ENCODE peak calls at places on chromosomes 6 and 20, in eight cellular contexts. One of them, this sample, is unnamed.

GRCh38 chr6:56819604-56820003 is 135.3 kb upstream of the BEND6 start:
- DNase-seq in PC-9: no peak
- DNase-seq in nephron progenitor cell: no peak
- DNase-seq in lower leg skin: no peak
- DNase-seq in endothelial cell: no peak
- DNase-seq in activated CD4-positive, CD25-positive, alpha-beta regulatory T cell treated with anti-CD3 and anti-CD28 coated beads, Interleukin-2, amount 50 U/mL, for 72 hours: no peak
- DNase-seq in HTR-8/SVneo: no peak
- DNase-seq in dermis microvascular lymphatic vessel endothelial cell: no peak
- DNase-seq in this sample: no peak

GRCh38 chr6:7647504-7647903 is 57.5 kb downstream of the SNRNP48 start:
- DNase-seq in endothelial cell: no peak
- DNase-seq in nephron progenitor cell: no peak
- DNase-seq in dermis microvascular lymphatic vessel endothelial cell: no peak
- DNase-seq in lower leg skin: no peak
- DNase-seq in activated CD4-positive, CD25-positive, alpha-beta regulatory T cell treated with anti-CD3 and anti-CD28 coated beads, Interleukin-2, amount 50 U/mL, for 72 hours: no peak
- DNase-seq in HTR-8/SVneo: no peak
- DNase-seq in PC-9: no peak
- DNase-seq in this sample: no peak

GRCh38 chr20:3250091-3250504 is 11.1 kb upstream of the SLC4A11 start:
- DNase-seq in lower leg skin: no peak
- DNase-seq in HTR-8/SVneo: no peak
- DNase-seq in dermis microvascular lymphatic vessel endothelial cell: peak; percentile 40
- DNase-seq in nephron progenitor cell: peak; percentile 57
- DNase-seq in endothelial cell: peak; percentile 66
- DNase-seq in PC-9: peak; percentile 34
- DNase-seq in activated CD4-positive, CD25-positive, alpha-beta regulatory T cell treated with anti-CD3 and anti-CD28 coated beads, Interleukin-2, amount 50 U/mL, for 72 hours: no peak
- DNase-seq in this sample: no peak

GRCh38 chr6:35731736-35732532 is 4.9 kb upstream of the ARMC12 start:
- DNase-seq in dermis microvascular lymphatic vessel endothelial cell: peak; percentile 92
- DNase-seq in HTR-8/SVneo: peak; percentile 84
- DNase-seq in nephron progenitor cell: peak; percentile 94
- DNase-seq in activated CD4-positive, CD25-positive, alpha-beta regulatory T cell treated with anti-CD3 and anti-CD28 coated beads, Interleukin-2, amount 50 U/mL, for 72 hours: peak; percentile 91
- DNase-seq in lower leg skin: peak; percentile 96
- DNase-seq in endothelial cell: peak; percentile 76
- DNase-seq in PC-9: peak; percentile 81
- DNase-seq in this sample: no peak

GRCh38 chr6:33668914-33669313 is 42.6 kb downstream of the UQCC2 start:
- DNase-seq in HTR-8/SVneo: no peak
- DNase-seq in nephron progenitor cell: no peak
- DNase-seq in endothelial cell: no peak
- DNase-seq in lower leg skin: peak; percentile 65
- DNase-seq in activated CD4-positive, CD25-positive, alpha-beta regulatory T cell treated with anti-CD3 and anti-CD28 coated beads, Interleukin-2, amount 50 U/mL, for 72 hours: peak; percentile 49
- DNase-seq in PC-9: peak; percentile 81
- DNase-seq in dermis microvascular lymphatic vessel endothelial cell: no peak
- DNase-seq in this sample: no peak

GRCh38 chr6:144415835-144416237 is 130.7 kb downstream of the UTRN start:
- DNase-seq in HTR-8/SVneo: no peak
- DNase-seq in endothelial cell: no peak
- DNase-seq in activated CD4-positive, CD25-positive, alpha-beta regulatory T cell treated with anti-CD3 and anti-CD28 coated beads, Interleukin-2, amount 50 U/mL, for 72 hours: no peak
- DNase-seq in lower leg skin: no peak
- DNase-seq in nephron progenitor cell: no peak
- DNase-seq in dermis microvascular lymphatic vessel endothelial cell: peak; percentile 87
- DNase-seq in PC-9: peak; percentile 19
- DNase-seq in this sample: no peak

GRCh38 chr6:15595461-15596173 is 67.2 kb downstream of the DTNBP1 start:
- DNase-seq in endothelial cell: no peak
- DNase-seq in nephron progenitor cell: no peak
- DNase-seq in dermis microvascular lymphatic vessel endothelial cell: no peak
- DNase-seq in lower leg skin: no peak
- DNase-seq in HTR-8/SVneo: no peak
- DNase-seq in activated CD4-positive, CD25-positive, alpha-beta regulatory T cell treated with anti-CD3 and anti-CD28 coated beads, Interleukin-2, amount 50 U/mL, for 72 hours: no peak
- DNase-seq in PC-9: no peak
- DNase-seq in this sample: no peak

GRCh38 chr6:156845447-156845846 is 68.3 kb downstream of the ARID1B start:
- DNase-seq in PC-9: no peak
- DNase-seq in lower leg skin: no peak
- DNase-seq in nephron progenitor cell: no peak
- DNase-seq in activated CD4-positive, CD25-positive, alpha-beta regulatory T cell treated with anti-CD3 and anti-CD28 coated beads, Interleukin-2, amount 50 U/mL, for 72 hours: no peak
- DNase-seq in HTR-8/SVneo: no peak
- DNase-seq in endothelial cell: no peak
- DNase-seq in dermis microvascular lymphatic vessel endothelial cell: no peak
- DNase-seq in this sample: no peak

GRCh38 chr6:43950731-43951062 is 176.6 kb downstream of the MRPL14 start:
- DNase-seq in HTR-8/SVneo: no peak
- DNase-seq in lower leg skin: no peak
- DNase-seq in activated CD4-positive, CD25-positive, alpha-beta regulatory T cell treated with anti-CD3 and anti-CD28 coated beads, Interleukin-2, amount 50 U/mL, for 72 hours: no peak
- DNase-seq in PC-9: no peak
- DNase-seq in dermis microvascular lymphatic vessel endothelial cell: no peak
- DNase-seq in nephron progenitor cell: no peak
- DNase-seq in endothelial cell: no peak
- DNase-seq in this sample: no peak

GRCh38 chr6:109008061-109008460 is 86.6 kb downstream of the SESN1 start:
- DNase-seq in endothelial cell: no peak
- DNase-seq in nephron progenitor cell: no peak
- DNase-seq in dermis microvascular lymphatic vessel endothelial cell: no peak
- DNase-seq in activated CD4-positive, CD25-positive, alpha-beta regulatory T cell treated with anti-CD3 and anti-CD28 coated beads, Interleukin-2, amount 50 U/mL, for 72 hours: no peak
- DNase-seq in lower leg skin: no peak
- DNase-seq in PC-9: no peak
- DNase-seq in HTR-8/SVneo: no peak
- DNase-seq in this sample: no peak

GRCh38 chr6:14129572-14129971 is 12.0 kb downstream of the CD83 start:
- DNase-seq in endothelial cell: peak; percentile 44
- DNase-seq in activated CD4-positive, CD25-positive, alpha-beta regulatory T cell treated with anti-CD3 and anti-CD28 coated beads, Interleukin-2, amount 50 U/mL, for 72 hours: no peak
- DNase-seq in HTR-8/SVneo: peak; percentile 73
- DNase-seq in PC-9: peak; percentile 25
- DNase-seq in dermis microvascular lymphatic vessel endothelial cell: peak; percentile 62
- DNase-seq in lower leg skin: no peak
- DNase-seq in nephron progenitor cell: peak; percentile 48
- DNase-seq in this sample: peak; percentile 57